ENCODE peak calls at places on chromosomes 12 and 14, in four cellular contexts. O, N, V and A are unnamed samples.

GRCh38 chr14:103518416-103519042 is 4.1 kb downstream of the CKB start:
- DNase-seq in V (no peak), N (no peak), O (no peak), A (peak; percentile 71)

GRCh38 chr12:50567926-50568325 is 63.1 kb downstream of the DIP2B start:
- DNase-seq in O (no peak), V (no peak), N (peak; percentile 48), A (no peak)

GRCh38 chr12:51887476-51888315 is at the start of gene ANKRD33:
- DNase-seq in N (no peak), O (no peak), V (no peak), A (peak; percentile 71)

GRCh38 chr14:101948666-101949205 is 15.6 kb upstream of the DYNC1H1 start:
- DNase-seq in V (no peak), N (no peak), O (no peak), A (no peak)

GRCh38 chr12:125228519-125229260 is 163.5 kb downstream of the AACS start:
- DNase-seq in O (no peak), N (no peak), V (no peak), A (peak; percentile 40)

GRCh38 chr12:3730111-3730510 is 22.8 kb downstream of the CRACR2A start:
- DNase-seq in O (no peak), N (no peak), V (no peak), A (no peak)

GRCh38 chr12:46300906-46301305 is 32.1 kb upstream of the SLC38A1 start:
- DNase-seq in O (no peak), V (no peak), N (no peak), A (no peak)

GRCh38 chr12:3468329-3468728 is 22.7 kb upstream of the PRMT8 start:
- DNase-seq in N (no peak), O (no peak), V (no peak), A (no peak)

GRCh38 chr12:52191841-52192791 is at the start of gene KRT80:
- DNase-seq in N (peak; percentile 100), V (peak; percentile 96), O (no peak), A (peak; percentile 98)

GRCh38 chr12:50562485-50563433 is 58.0 kb downstream of the DIP2B start:
- DNase-seq in N (no peak), O (no peak), V (no peak), A (no peak)

GRCh38 chr12:2998789-2999264 is 39.6 kb downstream of the TEAD4 start:
- DNase-seq in O (no peak), N (peak; percentile 90), V (no peak), A (peak; percentile 79)

GRCh38 chr12:101407054-101407437 is 526 bp downstream of the ARL1 start:
- DNase-seq in O (no peak), V (no peak), N (no peak), A (no peak)

GRCh38 chr12:114400925-114401324 is 5.0 kb downstream of the TBX5 start:
- DNase-seq in N (no peak), V (no peak), O (no peak), A (no peak)

GRCh38 chr12:39033789-39034188 is 128.4 kb upstream of the CPNE8 start:
- DNase-seq in V (no peak), N (no peak), O (no peak), A (no peak)

DNA sequence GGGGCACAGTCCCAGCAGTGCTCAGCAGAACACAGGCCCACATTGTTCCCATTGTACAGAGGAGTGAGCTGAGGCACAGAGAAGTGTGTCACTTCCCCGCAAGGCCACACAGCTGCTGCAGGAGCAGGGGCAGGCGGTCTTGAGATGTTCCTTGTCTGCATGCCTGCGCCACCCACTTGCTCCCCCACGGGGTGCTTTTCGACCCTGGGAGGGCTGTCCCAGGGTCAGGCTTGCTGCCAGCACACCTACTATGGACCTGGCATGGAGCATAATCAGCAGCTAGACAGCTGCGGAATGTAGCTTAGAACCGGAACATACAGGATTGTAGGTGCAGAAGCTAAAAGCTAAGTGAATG is 7.8 kb upstream of the EP400 start:
- DNase-seq in N (no peak), V (no peak), O (no peak), A (no peak)
- H3K36me3 ChIP-seq in N (peaks cover 31% of the 10 kb centered on the region), V (peaks cover 35% of the 10 kb centered on the region), O (no peaks in the 10 kb centered on the region), A (no peaks in the 10 kb centered on the region)

GRCh38 chr12:131051155-131051473 is 97.4 kb downstream of the ADGRD1 start:
- DNase-seq in V (no peak), N (no peak), O (no peak), A (no peak)

GRCh38 chr12:131048611-131048990 is 94.9 kb downstream of the ADGRD1 start:
- DNase-seq in O (no peak), V (no peak), N (no peak), A (no peak)

GRCh38 chr12:131050463-131051154 is 96.9 kb downstream of the ADGRD1 start:
- DNase-seq in N (no peak), V (no peak), O (no peak), A (no peak)

GRCh38 chr12:131049002-131049401 is 95.3 kb downstream of the ADGRD1 start:
- DNase-seq in V (no peak), O (no peak), N (no peak), A (peak; percentile 55)

GRCh38 chr12:131049569-131050339 is 96.0 kb downstream of the ADGRD1 start:
- DNase-seq in N (no peak), V (no peak), O (no peak), A (no peak)
- H3K27me3 ChIP-seq in N (no peaks in the 10 kb centered on the region), V (no peaks in the 10 kb centered on the region), O (no peaks in the 10 kb centered on the region), A (no peaks in the 10 kb centered on the region)

GRCh38 chr12:55730447-55730820 is 1.6 kb upstream of the CD63 start:
- DNase-seq in V (no peak), N (no peak), O (no peak), A (no peak)

GRCh38 chr12:55729592-55730446 is 1.0 kb upstream of the CD63 start:
- DNase-seq in O (no peak), N (peak; percentile 95), V (peak; percentile 76), A (peak; percentile 96)

GRCh38 chr12:55728185-55728931 is 451 bp downstream of the CD63 start:
- DNase-seq in V (no peak), O (no peak), N (peak; percentile 70), A (peak; percentile 93)

GRCh38 chr12:55727643-55728184 is 1.1 kb downstream of the CD63 start:
- DNase-seq in N (peak; percentile 63), V (no peak), O (no peak), A (peak; percentile 83)

GRCh38 chr12:55728932-55729591 is at the start of gene CD63:
- DNase-seq in O (peak; percentile 68), V (peak; percentile 49), N (peak; percentile 88), A (peak; percentile 95)
- H3K4me1 ChIP-seq in O (peaks cover 29% of the 10 kb centered on the region), V (peaks cover 32% of the 10 kb centered on the region), N (peaks cover 25% of the 10 kb centered on the region), A (no peaks in the 10 kb centered on the region)

DNA sequence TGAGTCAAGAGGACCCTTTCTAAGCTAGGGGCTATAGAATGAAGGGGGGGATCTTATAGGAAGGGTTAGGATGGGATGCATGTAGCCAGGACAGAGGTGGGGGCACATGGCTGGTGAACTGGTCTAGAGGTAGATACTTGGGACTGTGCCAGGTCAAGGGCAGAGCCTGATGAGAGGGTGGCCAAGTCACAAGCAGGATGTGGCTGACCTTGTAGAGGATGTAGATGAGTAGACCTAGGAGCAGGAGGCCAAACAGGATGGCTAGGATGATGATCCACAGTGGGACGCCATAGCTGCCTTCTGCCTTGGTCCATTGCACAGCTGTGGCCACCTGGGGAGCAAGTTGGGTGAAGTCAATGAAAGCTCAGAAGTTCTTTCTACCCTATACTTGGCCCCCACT is 12.6 kb upstream of the ZNF385A start:
- DNase-seq in V (no peak), N (no peak), O (no peak), A (no peak)
- H3K36me3 ChIP-seq in V (peaks cover 62% of the 10 kb centered on the region), N (peaks cover 45% of the 10 kb centered on the region), O (peaks cover 14% of the 10 kb centered on the region), A (peaks cover 28% of the 10 kb centered on the region)

GRCh38 chr12:54145844-54146243 is 42.9 kb downstream of the SMUG1 start:
- DNase-seq in N (no peak), O (no peak), V (no peak), A (no peak)
- H3K27me3 ChIP-seq in N (peaks cover 3% of the 10 kb centered on the region), O (no peaks in the 10 kb centered on the region), V (peaks cover 5% of the 10 kb centered on the region), A (no peaks in the 10 kb centered on the region)

DNA sequence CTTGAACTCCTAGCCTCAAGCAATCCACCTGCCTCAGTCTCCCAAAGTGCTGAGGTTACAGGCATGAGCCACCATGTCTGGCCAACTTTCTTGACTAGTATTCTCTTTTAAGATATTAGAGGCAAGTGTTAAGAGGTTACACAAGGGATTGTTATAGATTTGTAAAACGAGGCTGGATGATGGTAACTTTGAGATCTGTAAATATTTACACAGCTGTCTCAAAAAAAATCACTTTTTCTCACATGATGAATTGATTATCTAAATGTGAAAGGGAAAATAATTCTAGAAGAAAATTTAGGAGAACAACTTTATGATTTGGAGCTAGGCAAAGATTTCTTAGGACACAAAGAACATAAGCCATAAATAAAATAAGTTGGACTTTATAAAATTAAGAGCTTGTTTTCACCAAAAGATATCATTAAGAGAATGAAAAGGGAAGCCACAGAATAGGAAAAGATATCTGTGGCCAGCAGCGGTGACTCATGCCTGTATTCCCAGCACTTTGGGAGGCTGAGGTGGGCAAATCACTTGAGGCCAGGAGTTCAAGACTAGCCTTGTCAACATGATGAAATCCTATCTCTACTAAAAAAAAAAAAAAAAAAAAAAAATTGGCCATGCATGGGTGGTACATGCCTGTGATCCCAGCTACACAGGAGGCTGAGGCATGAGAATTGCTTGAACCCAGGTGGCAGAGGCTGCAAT is 77.4 kb downstream of the BBS10 start:
- DNase-seq in O (no peak), V (no peak), N (peak; percentile 44), A (no peak)
- H3K4me1 ChIP-seq in O (no peaks in the 10 kb centered on the region), V (peaks cover 27% of the 10 kb centered on the region), N (peaks cover 28% of the 10 kb centered on the region), A (no peaks in the 10 kb centered on the region)